ENCODE peak calls at places on chromosomes 13 and 19, in four cellular contexts. M is WTC11, E is HepG2, R is GM12878. H is an unnamed sample.

GRCh38 chr19:56837892-56838679 is 2.4 kb downstream of the PEG3 start:
- DNase-seq in M (no peak), E (peak; percentile 67), R (no peak), H (no peak)

GRCh38 chr13:30307194-30307965 is at the start of gene KATNAL1:
- DNase-seq in M (peak; percentile 73), E (peak; percentile 56), R (no peak), H (peak; percentile 83)

GRCh38 chr13:97028441-97029299 is 34.4 kb upstream of the OXGR1 start:
- DNase-seq in M (peak; percentile 58), E (peak; percentile 9), R (no peak), H (peak; percentile 41)

GRCh38 chr19:18649371-18650047 is 12.7 kb downstream of the KLHL26 start:
- DNase-seq in M (no peak), E (no peak), R (no peak), H (no peak)

GRCh38 chr19:2974342-2974932 is 2.9 kb upstream of the TLE6 start:
- DNase-seq in M (no peak), E (no peak), R (no peak), H (peak; percentile 53)

GRCh38 chr13:73717632-73718031 is 416.6 kb downstream of the KLF12 start:
- DNase-seq in M (no peak), E (no peak), R (no peak), H (no peak)

GRCh38 chr19:6045108-6045507 is 65.2 kb downstream of the RFX2 start:
- DNase-seq in M (no peak), E (no peak), R (no peak), H (no peak)

GRCh38 chr13:47933688-47934011 is 67.4 kb downstream of the SUCLA2 start:
- DNase-seq in M (no peak), E (peak; percentile 10), R (no peak), H (no peak)

GRCh38 chr13:91950803-91951202 is 552.4 kb downstream of the GPC5 start:
- DNase-seq in M (no peak), E (no peak), R (no peak), H (no peak)

GRCh38 chr13:32125221-32125621 is 93.6 kb downstream of the FRY start:
- DNase-seq in M (no peak), E (no peak), R (no peak), H (no peak)

GRCh38 chr13:72648513-72649065 is 78.8 kb downstream of the MZT1 start:
- DNase-seq in M (no peak), E (no peak), R (no peak), H (peak; percentile 3)

GRCh38 chr19:32671883-32672282 is 3.1 kb downstream of the ANKRD27 start:
- DNase-seq in M (no peak), E (no peak), R (no peak), H (no peak)

GRCh38 chr13:50357586-50358118 is 342.4 kb downstream of the KCNRG start:
- DNase-seq in M (no peak), E (no peak), R (no peak), H (peak; percentile 31)

GRCh38 chr13:31048521-31048920 is 113.2 kb downstream of the HSPH1 start:
- DNase-seq in M (no peak), E (no peak), R (no peak), H (no peak)

GRCh38 chr13:48265217-48265815 is 32.3 kb downstream of the ITM2B start:
- DNase-seq in M (no peak), E (no peak), R (peak; percentile 27), H (no peak)

GRCh38 chr13:43036386-43037220 is 13.2 kb downstream of the DNAJC15 start:
- DNase-seq in M (no peak), E (no peak), R (no peak), H (no peak)

GRCh38 chr19:41302624-41303351 is 7.2 kb upstream of the CCDC97 start:
- DNase-seq in M (no peak), E (no peak), R (peak; percentile 47), H (no peak)

GRCh38 chr19:31885280-31885853 is 460.0 kb upstream of the ZNF507 start:
- DNase-seq in M (no peak), E (no peak), R (no peak), H (no peak)

GRCh38 chr13:113369881-113370280 is 6.0 kb upstream of the GRTP1 start:
- DNase-seq in M (no peak), E (no peak), R (no peak), H (no peak)

GRCh38 chr13:113724780-113725315 is 34.2 kb upstream of the TMEM255B start:
- DNase-seq in M (peak; percentile 76), E (peak; percentile 53), R (peak; percentile 12), H (peak; percentile 69)

GRCh38 chr19:16383584-16384161 is 59.0 kb downstream of the KLF2 start:
- DNase-seq in M (no peak), E (no peak), R (no peak), H (no peak)

GRCh38 chr19:55644191-55644833 is 863 bp downstream of the ZNF581 start:
- DNase-seq in M (no peak), E (no peak), R (no peak), H (no peak)

GRCh38 chr13:43802511-43802910 is 15.7 kb upstream of the ENOX1 start:
- DNase-seq in M (no peak), E (no peak), R (no peak), H (no peak)

GRCh38 chr19:50261446-50261970 is 58.1 kb downstream of the MYH14 start:
- DNase-seq in M (no peak), E (no peak), R (no peak), H (no peak)

GRCh38 chr13:114115191-114115671 is 17.2 kb downstream of the RASA3 start:
- DNase-seq in M (peak; percentile 8), E (peak; percentile 33), R (no peak), H (peak; percentile 28)

GRCh38 chr13:35512271-35512920 is 35.9 kb upstream of the MAB21L1 start:
- DNase-seq in M (no peak), E (no peak), R (no peak), H (no peak)

GRCh38 chr13:99439850-99440604 is 61.2 kb upstream of the TM9SF2 start:
- DNase-seq in M (no peak), E (no peak), R (no peak), H (no peak)

GRCh38 chr13:34156841-34157365 is 339.0 kb downstream of the RFC3 start:
- DNase-seq in M (no peak), E (peak; percentile 72), R (peak; percentile 55), H (no peak)

GRCh38 chr13:110421696-110422395 is 114.8 kb downstream of the COL4A2 start:
- DNase-seq in M (no peak), E (no peak), R (no peak), H (no peak)

GRCh38 chr19:47339196-47339880 is 7.4 kb downstream of the C5AR2 start:
- DNase-seq in M (no peak), E (no peak), R (no peak), H (no peak)

GRCh38 chr13:103852036-103852435 is 785.8 kb upstream of the SLC10A2 start:
- DNase-seq in M (no peak), E (no peak), R (no peak), H (no peak)

GRCh38 chr19:30393729-30394480 is 21.7 kb downstream of the ZNF536 start:
- DNase-seq in M (no peak), E (no peak), R (no peak), H (no peak)

GRCh38 chr19:50542825-50543428 is 25.3 kb downstream of the LRRC4B start:
- DNase-seq in M (no peak), E (no peak), R (no peak), H (no peak)

GRCh38 chr13:21124853-21125252 is 51.5 kb downstream of the SKA3 start:
- DNase-seq in M (no peak), E (peak; percentile 60), R (no peak), H (no peak)

GRCh38 chr19:33950141-33950805 is 153.6 kb downstream of the KCTD15 start:
- DNase-seq in M (no peak), E (no peak), R (no peak), H (no peak)

GRCh38 chr19:49749771-49750170 is 13.3 kb downstream of the TSKS start:
- DNase-seq in M (no peak), E (no peak), R (no peak), H (no peak)

GRCh38 chr13:45119469-45119989 is 781 bp upstream of the GTF2F2 start:
- DNase-seq in M (no peak), E (no peak), R (peak; percentile 26), H (peak; percentile 37)

GRCh38 chr19:13055213-13056051 is 47.2 kb downstream of the LYL1 start:
- DNase-seq in M (peak; percentile 61), E (no peak), R (no peak), H (no peak)

DNA sequence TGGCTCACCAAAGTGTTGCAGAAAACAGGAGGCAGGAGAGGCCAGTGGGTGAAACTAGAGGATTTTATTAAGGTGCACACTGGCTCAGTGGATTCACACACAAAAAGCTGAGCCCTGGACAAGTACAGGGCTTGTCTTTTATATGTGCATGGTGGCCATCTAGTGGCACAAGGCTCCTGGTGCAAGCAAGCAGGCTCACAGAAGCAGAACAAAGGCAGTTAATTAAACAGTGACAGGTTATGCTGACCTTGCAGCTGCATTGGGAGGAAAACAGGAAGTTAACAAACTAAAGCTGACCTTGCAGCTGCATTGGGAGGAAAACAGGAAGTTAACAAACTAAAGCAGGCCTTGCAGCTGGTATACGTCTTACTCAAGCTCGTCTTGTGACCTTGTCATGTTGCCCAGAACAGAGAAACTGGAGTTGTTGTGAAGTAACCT is 65.3 kb upstream of the ZNF681 start:
- DNase-seq in M (peak; percentile 50), E (peak; percentile 9), R (peak; percentile 12), H (peak; percentile 62)
- TF ChIP-seq ETV6 in M (no peak), E (no peak), R (no peak), H (no peak)

GRCh38 chr19:35000647-35001501 is 751 bp downstream of the GRAMD1A start:
- DNase-seq in M (peak; percentile 43), E (peak; percentile 59), R (no peak), H (peak; percentile 82)
- TF ChIP-seq ETV6 in M (no peak), E (no peak), R (no peak), H (no peak)

DNA sequence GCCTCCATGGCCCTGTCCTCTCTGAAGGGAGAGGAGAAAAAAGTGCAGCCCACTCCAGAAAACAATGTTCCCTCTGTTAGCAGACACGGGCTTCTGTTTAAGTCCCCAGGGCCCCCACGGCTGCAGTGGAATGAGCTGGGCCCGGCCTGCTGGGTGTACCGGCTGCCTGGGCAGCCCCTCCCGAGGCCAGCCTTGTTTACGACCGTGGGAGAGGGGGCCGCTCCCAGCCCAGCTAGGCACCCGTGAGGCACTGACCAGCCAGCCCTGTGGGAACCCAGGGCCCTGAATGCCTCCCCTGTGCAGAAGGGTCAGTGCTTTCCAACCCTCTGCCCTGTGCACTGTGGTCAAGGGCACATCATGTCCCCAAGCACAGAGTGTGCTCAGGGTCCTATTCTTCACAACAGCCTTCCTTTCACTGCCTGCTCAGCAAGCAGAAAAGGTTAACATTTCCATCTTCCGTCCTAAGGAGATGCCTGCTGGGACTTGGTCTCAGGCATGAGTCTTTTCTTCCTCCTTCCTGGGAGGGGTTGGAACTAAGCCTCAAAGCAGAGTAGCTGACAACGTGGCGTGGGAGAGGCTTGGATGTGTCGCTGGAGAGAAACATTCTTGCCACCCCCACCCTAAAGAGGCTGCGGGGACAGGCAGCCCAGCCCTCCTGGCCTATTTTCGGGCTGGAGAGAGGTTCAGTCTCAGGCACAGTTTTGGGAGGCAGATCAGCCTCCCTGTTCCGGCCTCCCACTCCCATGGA is 90.1 kb downstream of the RGCC start:
- DNase-seq in M (no peak), E (peak; percentile 36), R (no peak), H (no peak)
- TF ChIP-seq ETV6 in M (no peak), E (no peak), R (no peak), H (no peak)

GRCh38 chr19:7852851-7853759 is 21.1 kb downstream of the PRR36 start:
- DNase-seq in M (peak; percentile 96), E (peak; percentile 90), R (no peak), H (peak; percentile 97)
- TF ChIP-seq ETV6 in M (peak; percentile 52), E (no peak), R (no peak), H (no peak)

GRCh38 chr13:112012004-112012704 is 54.8 kb upstream of the SOX1 start:
- DNase-seq in M (peak; percentile 36), E (no peak), R (no peak), H (no peak)
- TF ChIP-seq ETV6 in M (no peak), E (no peak), R (no peak), H (no peak)

H was measured in K562.